ENCODE peak calls at places on chromosomes 11 and 22, in five cellular contexts. P is cardiac muscle cell, M is omental fat pad, J is GM12865, G is lower leg skin. I is an unnamed sample.

GRCh38 chr11:128488471-128488870 is 98.9 kb downstream of the ETS1 start:
- DNase-seq in J (no peak), G (no peak), M (no peak), P (peak; percentile 95), I (no peak)

GRCh38 chr11:1952806-1953482 is 5.8 kb downstream of the MRPL23 start:
- DNase-seq in M (no peak), P (no peak), J (no peak), G (peak; percentile 13), I (no peak)

GRCh38 chr11:80473562-80473961 is 1032.7 kb upstream of the TENM4 start:
- DNase-seq in G (no peak), P (no peak), J (peak; percentile 46), M (no peak), I (no peak)

GRCh38 chr11:39139581-39139980 is 2319.9 kb downstream of the LRRC4C start:
- DNase-seq in P (no peak), J (no peak), G (no peak), M (no peak), I (no peak)

GRCh38 chr22:39598017-39598965 is 27.7 kb downstream of the CACNA1I start:
- DNase-seq in G (peak; percentile 89), P (peak; percentile 15), M (no peak), J (no peak), I (peak; percentile 78)

GRCh38 chr11:131975624-131976420 is 605.4 kb downstream of the NTM start:
- DNase-seq in J (no peak), M (no peak), G (no peak), P (no peak), I (no peak)

GRCh38 chr11:10592331-10592730 is 23.9 kb upstream of the LYVE1 start:
- DNase-seq in J (no peak), M (no peak), P (peak; percentile 92), G (no peak), I (no peak)

GRCh38 chr11:67285541-67286498 is 3.3 kb upstream of the ANKRD13D start:
- DNase-seq in J (no peak), G (no peak), M (no peak), P (no peak), I (no peak)

GRCh38 chr22:38873469-38874411 is 1.7 kb upstream of the CBX6 start:
- DNase-seq in M (no peak), G (peak; percentile 79), J (peak; percentile 87), P (no peak), I (peak; percentile 64)

DNA sequence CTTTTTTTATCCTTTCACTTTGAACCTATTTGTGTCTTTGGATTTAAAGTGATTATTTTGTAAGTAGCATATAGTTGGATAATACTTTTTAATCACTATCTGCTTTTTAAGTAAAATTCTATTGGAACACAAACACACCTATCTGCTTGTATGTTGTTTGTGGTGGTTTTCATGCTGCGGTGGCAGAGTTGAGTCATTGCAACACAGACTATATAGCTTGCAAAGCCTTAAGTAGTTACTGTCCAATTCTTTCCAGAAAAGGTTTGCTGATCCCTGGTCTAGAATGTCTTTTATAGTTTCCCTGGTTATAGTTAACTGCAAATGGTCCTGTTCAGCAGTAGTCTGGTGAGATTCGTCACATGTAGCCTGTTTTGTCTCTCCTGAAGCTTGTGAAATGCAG is 21.5 kb downstream of the SHANK3 start:
- DNase-seq in M (no peak), P (peak; percentile 27), J (peak; percentile 35), G (no peak), I (no peak)
- TF ChIP-seq CTCF in M (no peak), P (no peak), J (no peak), G (no peak), I (no peak)

DNA sequence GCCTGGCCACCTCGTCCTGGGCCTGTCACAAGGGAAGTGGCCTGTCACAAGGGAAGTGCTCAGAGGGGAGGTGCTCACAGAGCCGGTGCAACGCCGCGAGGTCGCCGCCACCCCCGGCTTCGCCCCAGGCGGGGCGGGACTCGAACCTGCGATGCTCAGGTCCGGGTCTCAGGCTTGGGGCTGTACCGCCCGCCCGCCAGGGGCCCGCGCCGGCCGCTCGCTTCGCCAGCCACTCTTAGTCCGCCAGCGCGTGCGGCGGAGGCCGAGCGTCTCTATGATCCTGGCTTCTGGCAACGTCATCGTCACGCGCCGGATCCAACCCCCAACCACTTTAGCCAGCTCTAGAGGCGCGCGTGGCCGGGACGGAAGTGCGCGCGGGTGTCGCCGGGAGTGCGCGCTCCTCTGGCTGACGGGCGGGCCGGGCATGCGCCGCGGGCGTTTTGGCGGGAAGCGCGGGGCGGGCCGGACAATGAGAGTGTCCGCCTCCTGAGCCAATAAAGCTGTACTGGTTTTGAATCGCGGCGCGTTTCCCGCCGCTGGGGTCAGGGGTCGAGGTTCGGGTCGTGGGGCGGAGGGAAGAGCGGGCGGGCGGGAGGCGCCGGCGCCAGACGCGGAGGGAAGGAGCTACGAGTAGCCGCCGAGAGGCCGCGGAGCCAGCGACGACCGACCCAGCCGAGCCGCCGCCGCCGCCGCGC is at the start of gene TRMT2A:
- DNase-seq in G (peak; percentile 100), P (peak; percentile 99), M (peak; percentile 96), J (peak; percentile 99), I (peak; percentile 98)
- TF ChIP-seq CTCF in G (no peak), P (peak; percentile 13), M (no peak), J (no peak), I (peak; percentile 4)

GRCh38 chr11:69677744-69678143 is 2.6 kb upstream of the LTO1 start:
- DNase-seq in P (no peak), M (no peak), G (no peak), J (no peak), I (no peak)
- TF ChIP-seq CTCF in P (no peak), M (no peak), G (no peak), J (no peak), I (no peak)

GRCh38 chr11:45804806-45805304 is at the start of gene SLC35C1:
- DNase-seq in P (peak; percentile 96), J (peak; percentile 97), M (peak; percentile 89), G (peak; percentile 99), I (peak; percentile 99)
- TF ChIP-seq CTCF in P (peak; percentile 1), J (no peak), M (no peak), G (no peak), I (peak; percentile 11)

DNA sequence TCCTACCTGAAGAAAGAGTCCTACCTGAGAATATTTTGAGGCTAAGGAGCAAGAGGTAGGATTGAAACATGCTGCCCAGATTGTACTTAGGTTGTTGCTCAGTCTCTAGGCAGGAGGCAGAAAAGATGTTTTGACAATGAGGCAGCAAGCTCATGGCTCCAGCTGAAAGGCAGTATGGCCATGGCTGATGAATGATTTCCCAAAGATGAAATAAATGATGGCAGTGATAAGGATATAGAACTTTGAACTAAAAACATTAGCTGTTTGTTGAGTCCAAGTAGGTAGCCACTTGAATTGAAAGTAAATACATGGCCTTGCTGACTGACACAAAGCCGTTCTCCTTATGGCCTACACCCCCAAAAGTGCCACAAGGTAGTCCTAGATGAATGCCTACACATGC is 6.8 kb upstream of the NEU3 start:
- DNase-seq in M (no peak), G (no peak), J (no peak), P (no peak), I (no peak)
- TF ChIP-seq CTCF in M (no peak), G (no peak), J (no peak), P (no peak), I (no peak)

GRCh38 chr11:14642453-14642852 is 1.2 kb upstream of the PDE3B start:
- DNase-seq in J (no peak), P (no peak), G (no peak), M (no peak), I (no peak)

GRCh38 chr11:14644396-14645246 is 1.0 kb downstream of the PDE3B start:
- DNase-seq in M (no peak), P (peak; percentile 41), G (peak; percentile 85), J (peak; percentile 52), I (peak; percentile 45)

GRCh38 chr11:14645247-14645912 is 1.8 kb downstream of the PDE3B start:
- DNase-seq in J (peak; percentile 10), G (no peak), P (peak; percentile 44), M (no peak), I (no peak)

GRCh38 chr11:14642873-14643696 is 519 bp upstream of the PDE3B start:
- DNase-seq in J (peak; percentile 5), G (peak; percentile 40), M (no peak), P (no peak), I (no peak)

DNA sequence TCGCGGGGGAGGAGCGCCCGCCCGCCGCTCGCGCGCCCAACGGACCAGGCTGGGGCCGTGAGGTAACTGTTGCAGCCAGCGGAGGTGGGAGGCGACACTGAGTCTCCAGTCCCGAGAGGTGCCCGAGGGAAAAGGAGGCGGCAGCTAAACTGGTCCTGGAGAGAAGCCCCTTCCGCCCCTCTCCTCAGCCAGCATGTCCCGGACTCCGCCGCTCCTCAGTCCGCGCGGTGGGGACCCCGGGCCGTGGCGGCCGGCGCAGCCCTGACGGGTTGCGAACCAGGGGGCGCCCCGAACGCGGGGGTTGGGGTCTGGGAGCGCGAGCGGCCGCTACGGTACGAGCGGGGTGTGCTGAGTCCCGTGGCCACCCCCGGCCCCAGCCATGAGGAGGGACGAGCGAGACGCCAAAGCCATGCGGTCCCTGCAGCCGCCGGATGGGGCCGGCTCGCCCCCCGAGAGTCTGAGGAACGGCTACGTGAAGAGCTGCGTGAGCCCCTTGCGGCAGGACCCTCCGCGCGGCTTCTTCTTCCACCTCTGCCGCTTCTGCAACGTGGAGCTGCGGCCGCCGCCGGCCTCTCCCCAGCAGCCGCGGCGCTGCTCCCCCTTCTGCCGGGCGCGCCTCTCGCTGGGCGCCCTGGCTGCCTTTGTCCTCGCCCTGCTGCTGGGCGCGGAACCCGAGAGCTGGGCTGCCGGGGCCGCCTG is at the start of gene PDE3B:
- DNase-seq in P (peak; percentile 70), M (no peak), G (peak; percentile 91), J (peak; percentile 90), I (peak; percentile 64)
- TF ChIP-seq CTCF in P (no peak), M (no peak), G (no peak), J (no peak), I (peak; percentile 36)

GRCh38 chr22:37263966-37264887 is 18.1 kb upstream of the CYTH4 start:
- DNase-seq in M (no peak), G (no peak), J (no peak), P (no peak), I (no peak)
- TF ChIP-seq CTCF in M (no peak), G (no peak), J (no peak), P (no peak), I (no peak)

GRCh38 chr22:45972091-45972867 is 4.7 kb downstream of the WNT7B start:
- DNase-seq in M (no peak), P (no peak), G (no peak), J (no peak), I (no peak)
- TF ChIP-seq CTCF in M (no peak), P (no peak), G (no peak), J (no peak), I (no peak)

GRCh38 chr11:102406099-102406498 is 46.5 kb downstream of the TMEM123 start:
- DNase-seq in G (no peak), M (no peak), J (no peak), P (no peak), I (no peak)

GRCh38 chr11:102407901-102408300 is 44.7 kb downstream of the TMEM123 start:
- DNase-seq in J (no peak), G (no peak), P (no peak), M (no peak), I (no peak)

GRCh38 chr11:102402556-102402955 is 50.0 kb downstream of the TMEM123 start:
- DNase-seq in G (no peak), P (no peak), J (no peak), M (no peak), I (no peak)

GRCh38 chr11:102408339-102408738 is 44.2 kb downstream of the TMEM123 start:
- DNase-seq in M (no peak), G (no peak), J (no peak), P (no peak), I (no peak)

GRCh38 chr11:102405501-102405900 is 47.1 kb downstream of the TMEM123 start:
- DNase-seq in J (no peak), P (no peak), G (no peak), M (no peak), I (no peak)
- TF ChIP-seq CTCF in J (no peak), P (no peak), G (no peak), M (no peak), I (no peak)